ENCODE peak calls at places on chromosomes 2 and 18, in ten cellular contexts. I, Y, X, T, K, V, P, N, E and G are unnamed samples.

GRCh38 chr2:26478366-26478765 is 442 bp upstream of the OTOF start:
- DNase-seq in I (no peak), Y (no peak), X (no peak), T (no peak), K (no peak), V (no peak), P (no peak), N (no peak), E (no peak), G (no peak)

GRCh38 chr2:43605851-43606250 is 10.0 kb upstream of the THADA start:
- DNase-seq in I (no peak), Y (no peak), X (no peak), T (no peak), K (no peak), V (no peak), P (no peak), N (no peak), E (no peak), G (no peak)

GRCh38 chr2:176873403-176873802 is 339.2 kb upstream of the HNRNPA3 start:
- DNase-seq in I (no peak), Y (no peak), X (no peak), T (no peak), K (no peak), V (no peak), P (no peak), N (no peak), E (no peak), G (no peak)

GRCh38 chr2:20682166-20682565 is 15.2 kb downstream of the GDF7 start:
- DNase-seq in I (no peak), Y (no peak), X (no peak), T (no peak), K (no peak), V (no peak), P (no peak), N (peak; percentile 47), E (no peak), G (no peak)

GRCh38 chr18:41695441-41695840 is 259.6 kb upstream of the PIK3C3 start:
- DNase-seq in I (no peak), Y (no peak), X (no peak), T (no peak), K (no peak), V (peak; percentile 54), P (no peak), N (no peak), E (no peak), G (no peak)

GRCh38 chr2:924202-924601 is 26.4 kb upstream of the SNTG2 start:
- DNase-seq in I (no peak), Y (no peak), X (no peak), T (no peak), K (no peak), V (no peak), P (no peak), N (no peak), E (no peak), G (no peak)

GRCh38 chr18:23871410-23871809 is 143.1 kb upstream of the TTC39C start:
- DNase-seq in I (no peak), Y (no peak), X (no peak), T (peak; percentile 85), K (peak; percentile 78), V (no peak), P (peak; percentile 40), N (no peak), E (no peak), G (peak; percentile 83)

GRCh38 chr2:178205853-178206516 is 11.7 kb downstream of the OSBPL6 start:
- DNase-seq in I (no peak), Y (no peak), X (no peak), T (no peak), K (no peak), V (no peak), P (no peak), N (no peak), E (no peak), G (no peak)

GRCh38 chr2:30026091-30027055 is 105.0 kb upstream of the ALK start:
- DNase-seq in I (no peak), Y (peak; percentile 64), X (no peak), T (no peak), K (no peak), V (no peak), P (peak; percentile 85), N (peak; percentile 13), E (peak; percentile 49), G (no peak)

GRCh38 chr2:36965196-36965595 is 1.1 kb downstream of the STRN start:
- DNase-seq in I (no peak), Y (no peak), X (no peak), T (no peak), K (no peak), V (no peak), P (no peak), N (no peak), E (no peak), G (no peak)

GRCh38 chr18:62420513-62421209 is 95.6 kb downstream of the TNFRSF11A start:
- DNase-seq in I (no peak), Y (no peak), X (no peak), T (peak; percentile 70), K (peak; percentile 60), V (peak; percentile 30), P (peak; percentile 86), N (peak; percentile 85), E (no peak), G (peak; percentile 58)

GRCh38 chr2:174334781-174335604 is at the start of gene SP9:
- DNase-seq in I (no peak), Y (peak; percentile 85), X (no peak), T (no peak), K (no peak), V (peak; percentile 36), P (peak; percentile 64), N (peak; percentile 44), E (peak; percentile 67), G (peak; percentile 45)

DNA sequence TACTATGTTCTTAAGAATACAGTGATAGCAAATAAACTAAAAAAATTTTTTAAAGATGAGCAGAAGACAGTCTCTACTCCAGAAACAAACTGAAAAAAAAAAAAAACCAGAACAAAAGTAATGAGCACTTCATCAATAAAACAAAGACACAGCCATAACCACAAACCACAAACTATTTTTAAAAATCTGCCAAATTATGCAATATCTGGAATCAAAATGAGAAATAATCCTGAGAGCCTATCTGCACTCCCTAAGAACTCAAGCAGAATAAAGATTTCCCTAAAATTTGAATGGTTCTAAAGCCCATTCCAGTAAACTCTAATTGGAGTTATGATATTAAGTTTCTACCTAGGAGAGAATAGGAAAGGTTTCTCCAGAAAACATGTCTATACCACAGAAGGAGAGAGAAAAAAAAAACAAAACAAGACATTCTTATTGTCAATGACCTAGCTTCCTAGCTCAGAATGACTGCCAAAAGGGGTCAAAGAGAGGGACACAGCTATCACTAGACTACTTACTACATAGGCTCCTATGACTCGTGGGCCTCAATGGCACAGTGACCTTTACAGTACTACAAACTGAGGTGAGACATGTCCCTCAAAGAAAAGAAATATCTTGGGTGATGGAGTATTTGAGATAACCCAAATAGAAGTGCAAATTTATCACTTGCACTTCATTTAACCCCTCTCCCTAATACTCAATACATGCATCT is 262.8 kb downstream of the ZEB2 start:
- DNase-seq in I (no peak), Y (no peak), X (no peak), T (no peak), K (no peak), V (no peak), P (no peak), N (no peak), E (no peak), G (no peak)
- H3K9me3 ChIP-seq in I (peaks cover 8% of the 10 kb centered on the region), Y (peaks cover 14% of the 10 kb centered on the region), X (peaks cover 37% of the 10 kb centered on the region), T (no peaks in the 10 kb centered on the region), K (peaks cover 19% of the 10 kb centered on the region), V (no peaks in the 10 kb centered on the region), P (peaks cover 26% of the 10 kb centered on the region), N (peaks cover 45% of the 10 kb centered on the region), E (peaks cover 26% of the 10 kb centered on the region), G (peaks cover 4% of the 10 kb centered on the region)

GRCh38 chr18:79732721-79733025 is 53.1 kb downstream of the CTDP1 start:
- DNase-seq in I (no peak), Y (no peak), X (no peak), T (no peak), K (no peak), V (no peak), P (no peak), N (no peak), E (no peak), G (no peak)

GRCh38 chr18:79735071-79735980 is 55.7 kb downstream of the CTDP1 start:
- DNase-seq in I (no peak), Y (no peak), X (no peak), T (no peak), K (no peak), V (no peak), P (no peak), N (no peak), E (no peak), G (no peak)

GRCh38 chr18:79733996-79734770 is 54.6 kb downstream of the CTDP1 start:
- DNase-seq in I (no peak), Y (no peak), X (peak; percentile 80), T (no peak), K (no peak), V (no peak), P (no peak), N (no peak), E (no peak), G (peak; percentile 21)

GRCh38 chr18:79730804-79731203 is 51.2 kb downstream of the CTDP1 start:
- DNase-seq in I (no peak), Y (no peak), X (no peak), T (no peak), K (no peak), V (no peak), P (no peak), N (no peak), E (no peak), G (peak; percentile 33)

GRCh38 chr18:79733135-79733609 is 53.6 kb downstream of the CTDP1 start:
- DNase-seq in I (no peak), Y (no peak), X (no peak), T (no peak), K (no peak), V (no peak), P (no peak), N (no peak), E (no peak), G (no peak)
- H3K36me3 ChIP-seq in I (peaks cover 91% of the 10 kb centered on the region), Y (no peaks in the 10 kb centered on the region), X (peaks cover 94% of the 10 kb centered on the region), T (peaks cover 44% of the 10 kb centered on the region), K (peaks cover 77% of the 10 kb centered on the region), V (peaks cover 36% of the 10 kb centered on the region), P (no peaks in the 10 kb centered on the region), N (peaks cover 19% of the 10 kb centered on the region), E (peaks cover 28% of the 10 kb centered on the region), G (peaks cover 58% of the 10 kb centered on the region)

GRCh38 chr2:130996658-130997057 is 96.6 kb downstream of the FAM168B start:
- DNase-seq in I (no peak), Y (no peak), X (no peak), T (no peak), K (no peak), V (no peak), P (no peak), N (no peak), E (no peak), G (no peak)

GRCh38 chr2:130997198-130997597 is 96.1 kb downstream of the FAM168B start:
- DNase-seq in I (no peak), Y (no peak), X (no peak), T (no peak), K (no peak), V (no peak), P (no peak), N (no peak), E (no peak), G (no peak)
- H3K9me3 ChIP-seq in I (no peaks in the 10 kb centered on the region), Y (no peaks in the 10 kb centered on the region), X (no peaks in the 10 kb centered on the region), T (no peaks in the 10 kb centered on the region), K (no peaks in the 10 kb centered on the region), V (no peaks in the 10 kb centered on the region), P (no peaks in the 10 kb centered on the region), N (no peaks in the 10 kb centered on the region), E (no peaks in the 10 kb centered on the region), G (no peaks in the 10 kb centered on the region)

DNA sequence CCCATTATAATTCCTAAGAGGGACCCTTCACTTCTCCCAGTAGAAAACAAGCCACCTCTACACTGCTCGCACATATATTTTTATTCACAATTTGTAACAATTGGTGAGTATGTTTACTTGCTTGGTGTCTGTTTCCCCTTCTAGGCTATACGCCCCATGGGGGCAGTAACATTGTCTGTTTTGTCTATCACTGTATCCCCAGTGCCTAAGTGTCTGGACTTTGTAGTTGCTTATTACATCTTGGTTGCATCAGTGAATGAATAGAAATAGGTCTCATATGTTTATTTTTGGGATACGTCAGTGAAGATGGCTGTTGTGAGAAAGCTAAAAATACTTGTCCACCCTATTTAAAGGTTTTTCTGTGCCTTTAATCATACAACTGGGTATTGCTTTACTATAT is 87.4 kb upstream of the ITGB6 start:
- DNase-seq in I (no peak), Y (no peak), X (no peak), T (no peak), K (no peak), V (no peak), P (no peak), N (no peak), E (no peak), G (no peak)
- H3K36me3 ChIP-seq in I (peaks cover 34% of the 10 kb centered on the region), Y (no peaks in the 10 kb centered on the region), X (peaks cover 44% of the 10 kb centered on the region), T (peaks cover 27% of the 10 kb centered on the region), K (peaks cover 46% of the 10 kb centered on the region), V (no peaks in the 10 kb centered on the region), P (peaks cover 3% of the 10 kb centered on the region), N (peaks cover 4% of the 10 kb centered on the region), E (peaks cover 81% of the 10 kb centered on the region), G (peaks cover 33% of the 10 kb centered on the region)